ENCODE peak calls at places on chromosome 3, in six cellular contexts. R is body of pancreas; I is tibial artery; U is CD8-positive, alpha-beta T cell; X is heart right ventricle; O is A549. N is an unnamed sample.

GRCh38 chr3:167406876-167407492 is 26.9 kb upstream of the ZBBX start:
- DNase-seq in R (peak; percentile 70), I (no peak), U (no peak), X (no peak), O (peak; percentile 53), N (peak; percentile 62)

GRCh38 chr3:113271594-113272368 is 60.4 kb downstream of the BOC start:
- DNase-seq in R (peak; percentile 35), I (no peak), U (no peak), X (no peak), O (no peak), N (no peak)

GRCh38 chr3:52046186-52046913 is 10.0 kb downstream of the DUSP7 start:
- DNase-seq in R (no peak), I (peak; percentile 94), U (no peak), X (no peak), O (peak; percentile 80), N (no peak)

GRCh38 chr3:173396191-173397041 is 1.1 kb upstream of the NLGN1 start:
- DNase-seq in R (no peak), I (no peak), U (no peak), X (no peak), O (no peak), N (no peak)

GRCh38 chr3:133448478-133449122 is 48.7 kb downstream of the BFSP2 start:
- DNase-seq in R (no peak), I (no peak), U (no peak), X (no peak), O (no peak), N (no peak)

GRCh38 chr3:117695321-117695720 is 985.7 kb downstream of the TUSC7 start:
- DNase-seq in R (no peak), I (no peak), U (no peak), X (no peak), O (no peak), N (no peak)

GRCh38 chr3:6631376-6631775 is 229.5 kb upstream of the GRM7 start:
- DNase-seq in R (no peak), I (no peak), U (no peak), X (no peak), O (no peak), N (no peak)

GRCh38 chr3:42874749-42875148 is 930 bp downstream of the CYP8B1 start:
- DNase-seq in R (no peak), I (no peak), U (no peak), X (no peak), O (no peak), N (no peak)

GRCh38 chr3:183265157-183265642 is 12.1 kb downstream of the B3GNT5 start:
- DNase-seq in R (no peak), I (no peak), U (no peak), X (peak; percentile 21), O (no peak), N (no peak)

GRCh38 chr3:61805510-61806080 is 244.2 kb downstream of the PTPRG start:
- DNase-seq in R (no peak), I (no peak), U (no peak), X (no peak), O (no peak), N (no peak)

GRCh38 chr3:72890166-72890925 is 2.5 kb downstream of the GXYLT2 start:
- DNase-seq in R (no peak), I (no peak), U (no peak), X (no peak), O (no peak), N (no peak)

GRCh38 chr3:193972816-193973215 is 163.1 kb upstream of the HES1 start:
- DNase-seq in R (no peak), I (no peak), U (no peak), X (no peak), O (no peak), N (no peak)

GRCh38 chr3:193975072-193975535 is 160.8 kb upstream of the HES1 start:
- DNase-seq in R (no peak), I (no peak), U (no peak), X (no peak), O (peak; percentile 10), N (no peak)

GRCh38 chr3:193974147-193974546 is 161.8 kb upstream of the HES1 start:
- DNase-seq in R (no peak), I (no peak), U (no peak), X (no peak), O (no peak), N (no peak)

GRCh38 chr3:193977622-193978021 is 158.3 kb upstream of the HES1 start:
- DNase-seq in R (no peak), I (no peak), U (no peak), X (no peak), O (no peak), N (no peak)

DNA sequence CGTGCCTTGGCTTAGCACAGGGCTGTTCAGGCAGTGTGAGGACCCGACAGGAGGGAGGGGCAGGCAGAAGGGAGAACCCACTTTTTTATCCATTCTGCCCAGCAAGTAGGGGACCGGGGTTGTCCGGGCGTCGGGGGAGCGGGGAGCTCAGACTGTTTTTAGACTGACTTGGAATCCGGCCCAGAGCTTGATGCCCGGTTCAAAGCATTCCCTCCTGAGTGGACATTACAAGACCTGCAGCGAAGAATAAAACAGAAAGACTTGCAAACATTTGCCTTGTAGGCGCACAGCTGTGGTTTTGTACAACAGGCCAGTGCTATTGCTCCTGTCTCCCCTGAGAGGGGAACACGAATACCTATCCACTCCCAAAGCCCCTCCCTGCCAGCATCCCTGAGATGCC is 161.4 kb upstream of the HES1 start:
- DNase-seq in R (no peak), I (no peak), U (no peak), X (no peak), O (no peak), N (no peak)
- H3K4me1 ChIP-seq in R (peaks cover 6% of the 10 kb centered on the region), I (peaks cover 24% of the 10 kb centered on the region), U (peaks cover 4% of the 10 kb centered on the region), X (peaks cover 6% of the 10 kb centered on the region), O (peaks cover 31% of the 10 kb centered on the region), N (no peaks in the 10 kb centered on the region)

GRCh38 chr3:13513051-13513912 is 33.2 kb downstream of the HDAC11 start:
- DNase-seq in R (no peak), I (peak; percentile 60), U (no peak), X (no peak), O (no peak), N (no peak)
- H3K27ac ChIP-seq in R (no peak overlapping the region), I (no peak overlapping the region), U (no peak overlapping the region), X (no peak overlapping the region), O (no peak overlapping the region), N (peak overlapping the region; percentile 53)

DNA sequence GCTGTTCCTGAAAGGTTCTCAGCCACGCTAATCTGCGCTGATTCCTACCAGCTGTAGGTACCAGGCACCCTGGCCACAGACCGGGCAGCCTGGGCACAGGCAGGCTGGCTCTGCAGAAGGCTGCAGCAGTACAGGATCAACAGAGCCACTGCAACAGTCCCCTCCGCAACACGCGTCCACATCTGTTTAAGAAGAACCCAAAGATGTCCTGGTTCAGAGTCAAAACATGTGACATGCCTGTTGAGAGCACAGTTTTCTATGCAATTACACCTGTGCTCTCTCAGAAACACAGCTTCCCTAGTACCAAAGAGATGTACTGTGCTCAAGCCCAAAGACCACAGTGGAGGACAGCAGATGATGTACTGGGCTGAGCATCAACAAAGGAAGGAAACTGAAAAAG is 18.8 kb downstream of the LRIG1 start:
- DNase-seq in R (no peak), I (no peak), U (no peak), X (no peak), O (no peak), N (no peak)
- H3K4me1 ChIP-seq in R (peaks cover 100% of the 10 kb centered on the region), I (peaks cover 100% of the 10 kb centered on the region), U (peaks cover 32% of the 10 kb centered on the region), X (peaks cover 89% of the 10 kb centered on the region), O (peaks cover 16% of the 10 kb centered on the region), N (peaks cover 97% of the 10 kb centered on the region)

GRCh38 chr3:128803307-128803706 is 76.1 kb upstream of the ACAD9 start:
- DNase-seq in R (no peak), I (no peak), U (no peak), X (no peak), O (no peak), N (no peak)

GRCh38 chr3:128804017-128804816 is 75.2 kb upstream of the ACAD9 start:
- DNase-seq in R (no peak), I (no peak), U (peak; percentile 64), X (no peak), O (no peak), N (no peak)

GRCh38 chr3:128799650-128800049 is 73.7 kb downstream of the RAB7A start:
- DNase-seq in R (no peak), I (no peak), U (no peak), X (no peak), O (no peak), N (no peak)

GRCh38 chr3:128801779-128802369 is 75.9 kb downstream of the RAB7A start:
- DNase-seq in R (no peak), I (no peak), U (no peak), X (peak; percentile 35), O (no peak), N (no peak)

GRCh38 chr3:128800241-128801187 is 74.5 kb downstream of the RAB7A start:
- DNase-seq in R (no peak), I (no peak), U (no peak), X (no peak), O (no peak), N (no peak)
- H3K27ac ChIP-seq in R (no peak overlapping the region), I (no peak overlapping the region), U (no peak overlapping the region), X (peak overlapping the region; percentile 68), O (no peak overlapping the region), N (peak overlapping the region; percentile 91)

GRCh38 chr3:45980819-45981218 is 14.8 kb downstream of the FYCO1 start:
- DNase-seq in R (no peak), I (no peak), U (no peak), X (no peak), O (no peak), N (no peak)

GRCh38 chr3:45981321-45982038 is 14.1 kb downstream of the FYCO1 start:
- DNase-seq in R (no peak), I (no peak), U (no peak), X (no peak), O (no peak), N (no peak)

GRCh38 chr3:45978348-45978747 is 17.3 kb downstream of the FYCO1 start:
- DNase-seq in R (peak; percentile 79), I (no peak), U (peak; percentile 66), X (no peak), O (no peak), N (no peak)

GRCh38 chr3:45979378-45979777 is 16.2 kb downstream of the FYCO1 start:
- DNase-seq in R (no peak), I (no peak), U (no peak), X (no peak), O (no peak), N (no peak)

GRCh38 chr3:45980229-45980813 is 15.3 kb downstream of the FYCO1 start:
- DNase-seq in R (no peak), I (no peak), U (no peak), X (no peak), O (no peak), N (no peak)
- H3K4me1 ChIP-seq in R (peaks cover 31% of the 10 kb centered on the region), I (peaks cover 49% of the 10 kb centered on the region), U (peaks cover 42% of the 10 kb centered on the region), X (peaks cover 26% of the 10 kb centered on the region), O (peaks cover 2% of the 10 kb centered on the region), N (no peaks in the 10 kb centered on the region)

DNA sequence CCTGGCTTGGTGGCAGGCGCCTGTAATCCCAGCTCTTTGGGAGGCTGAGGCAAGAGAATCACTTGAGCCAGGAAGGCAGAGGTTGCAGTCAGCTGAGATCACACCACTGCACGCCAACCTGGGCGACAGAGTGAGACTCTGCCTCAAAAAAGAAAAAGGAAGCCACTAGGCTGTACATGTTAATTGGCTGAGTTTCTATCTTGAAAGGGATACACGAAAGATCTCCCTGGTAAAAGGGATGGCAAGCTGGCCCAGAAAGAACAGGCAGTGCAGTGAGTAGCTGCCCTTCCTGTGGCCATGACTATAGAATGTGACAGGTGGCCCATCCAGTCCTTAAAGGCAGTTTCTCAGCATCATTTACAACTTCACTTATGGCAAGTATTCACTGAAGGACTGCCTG is 12.3 kb downstream of the LRIG1 start:
- DNase-seq in R (no peak), I (no peak), U (no peak), X (no peak), O (no peak), N (no peak)
- H3K27ac ChIP-seq in R (no peak overlapping the region), I (peak overlapping the region; percentile 91), U (no peak overlapping the region), X (no peak overlapping the region), O (no peak overlapping the region), N (peak overlapping the region; percentile 93)

N was measured in right atrium auricular region.